ENCODE peak calls at places on chromosomes 6 and 20, in six cellular contexts. One of them, this sample, is unnamed.

GRCh38 chr6:102631921-102632320 is 1238.4 kb downstream of the GRIK2 start:
- DNase-seq in mesendoderm: no peak
- DNase-seq in IMR-90: no peak
- DNase-seq in mesenchymal stem cell: no peak
- DNase-seq in neuronal stem cell: no peak
- DNase-seq in H1: no peak
- DNase-seq in this sample: no peak

GRCh38 chr20:4897600-4897999 is 103.7 kb downstream of the SLC23A2 start:
- DNase-seq in neuronal stem cell: no peak
- DNase-seq in IMR-90: no peak
- DNase-seq in H1: no peak
- DNase-seq in mesenchymal stem cell: no peak
- DNase-seq in mesendoderm: no peak
- DNase-seq in this sample: no peak

GRCh38 chr6:107114872-107115694 is at the start of gene BEND3:
- DNase-seq in neuronal stem cell: peak; percentile 43
- DNase-seq in mesenchymal stem cell: peak; percentile 12
- DNase-seq in IMR-90: no peak
- DNase-seq in mesendoderm: peak; percentile 69
- DNase-seq in H1: no peak
- DNase-seq in this sample: no peak

GRCh38 chr6:43283905-43284304 is 14.2 kb upstream of the SLC22A7 start:
- DNase-seq in IMR-90: no peak
- DNase-seq in mesendoderm: no peak
- DNase-seq in mesenchymal stem cell: no peak
- DNase-seq in H1: no peak
- DNase-seq in neuronal stem cell: no peak
- DNase-seq in this sample: no peak

GRCh38 chr20:10433014-10433622 is 904 bp downstream of the MKKS start:
- DNase-seq in H1: no peak
- DNase-seq in IMR-90: peak; percentile 7
- DNase-seq in mesendoderm: no peak
- DNase-seq in neuronal stem cell: no peak
- DNase-seq in mesenchymal stem cell: peak; percentile 34
- DNase-seq in this sample: no peak

GRCh38 chr20:38143646-38144554 is 21.2 kb downstream of the TGM2 start:
- DNase-seq in mesenchymal stem cell: peak; percentile 96
- DNase-seq in IMR-90: peak; percentile 95
- DNase-seq in neuronal stem cell: no peak
- DNase-seq in mesendoderm: no peak
- DNase-seq in H1: no peak
- DNase-seq in this sample: no peak

GRCh38 chr20:60921021-60921622 is 330.9 kb upstream of the CDH4 start:
- DNase-seq in mesenchymal stem cell: no peak
- DNase-seq in H1: no peak
- DNase-seq in IMR-90: peak; percentile 8
- DNase-seq in mesendoderm: peak; percentile 7
- DNase-seq in neuronal stem cell: no peak
- DNase-seq in this sample: peak; percentile 51

GRCh38 chr6:30158475-30159025 is 2.5 kb downstream of the TRIM10 start:
- DNase-seq in neuronal stem cell: no peak
- DNase-seq in mesenchymal stem cell: no peak
- DNase-seq in H1: no peak
- DNase-seq in mesendoderm: no peak
- DNase-seq in IMR-90: no peak
- DNase-seq in this sample: no peak

GRCh38 chr6:105204331-105204730 is 24.5 kb upstream of the POPDC3 start:
- DNase-seq in neuronal stem cell: no peak
- DNase-seq in mesendoderm: no peak
- DNase-seq in H1: no peak
- DNase-seq in mesenchymal stem cell: peak; percentile 55
- DNase-seq in IMR-90: peak; percentile 74
- DNase-seq in this sample: no peak

GRCh38 chr6:120363429-120363828 is 970.9 kb downstream of the TBC1D32 start:
- DNase-seq in mesenchymal stem cell: no peak
- DNase-seq in H1: peak; percentile 17
- DNase-seq in IMR-90: no peak
- DNase-seq in mesendoderm: peak; percentile 45
- DNase-seq in neuronal stem cell: no peak
- DNase-seq in this sample: peak; percentile 58

GRCh38 chr6:158086706-158087518 is 81.2 kb downstream of the SERAC1 start:
- DNase-seq in mesenchymal stem cell: no peak
- DNase-seq in IMR-90: no peak
- DNase-seq in mesendoderm: no peak
- DNase-seq in neuronal stem cell: no peak
- DNase-seq in H1: no peak
- DNase-seq in this sample: no peak

GRCh38 chr6:167998206-167998605 is 735 bp downstream of the KIF25 start:
- DNase-seq in neuronal stem cell: no peak
- DNase-seq in IMR-90: no peak
- DNase-seq in mesendoderm: no peak
- DNase-seq in mesenchymal stem cell: peak; percentile 48
- DNase-seq in H1: no peak
- DNase-seq in this sample: no peak

GRCh38 chr6:135183532-135184440 is 2.7 kb downstream of the MYB start:
- DNase-seq in H1: no peak
- DNase-seq in mesendoderm: peak; percentile 89
- DNase-seq in neuronal stem cell: peak; percentile 23
- DNase-seq in IMR-90: peak; percentile 28
- DNase-seq in mesenchymal stem cell: peak; percentile 47
- DNase-seq in this sample: peak; percentile 85

GRCh38 chr20:62675156-62675871 is 33.0 kb downstream of the SLCO4A1 start:
- DNase-seq in mesendoderm: no peak
- DNase-seq in H1: no peak
- DNase-seq in mesenchymal stem cell: no peak
- DNase-seq in neuronal stem cell: no peak
- DNase-seq in IMR-90: no peak
- DNase-seq in this sample: no peak

GRCh38 chr6:37456126-37456525 is 23.1 kb downstream of the CMTR1 start:
- DNase-seq in IMR-90: peak; percentile 88
- DNase-seq in mesendoderm: no peak
- DNase-seq in H1: no peak
- DNase-seq in neuronal stem cell: no peak
- DNase-seq in mesenchymal stem cell: peak; percentile 7
- DNase-seq in this sample: no peak

GRCh38 chr20:50762045-50762422 is 30.7 kb downstream of the PARD6B start:
- DNase-seq in H1: no peak
- DNase-seq in mesenchymal stem cell: no peak
- DNase-seq in IMR-90: peak; percentile 36
- DNase-seq in mesendoderm: no peak
- DNase-seq in neuronal stem cell: no peak
- DNase-seq in this sample: no peak

GRCh38 chr20:50759678-50760077 is 28.3 kb downstream of the PARD6B start:
- DNase-seq in H1: no peak
- DNase-seq in IMR-90: no peak
- DNase-seq in mesendoderm: no peak
- DNase-seq in mesenchymal stem cell: no peak
- DNase-seq in neuronal stem cell: no peak
- DNase-seq in this sample: no peak

GRCh38 chr20:50765674-50766073 is 29.2 kb upstream of the BCAS4 start:
- DNase-seq in H1: no peak
- DNase-seq in mesenchymal stem cell: no peak
- DNase-seq in neuronal stem cell: no peak
- DNase-seq in IMR-90: no peak
- DNase-seq in mesendoderm: no peak
- DNase-seq in this sample: no peak

GRCh38 chr20:50758992-50759391 is 27.6 kb downstream of the PARD6B start:
- DNase-seq in neuronal stem cell: no peak
- DNase-seq in mesenchymal stem cell: no peak
- DNase-seq in H1: no peak
- DNase-seq in mesendoderm: no peak
- DNase-seq in IMR-90: no peak
- DNase-seq in this sample: no peak

DNA sequence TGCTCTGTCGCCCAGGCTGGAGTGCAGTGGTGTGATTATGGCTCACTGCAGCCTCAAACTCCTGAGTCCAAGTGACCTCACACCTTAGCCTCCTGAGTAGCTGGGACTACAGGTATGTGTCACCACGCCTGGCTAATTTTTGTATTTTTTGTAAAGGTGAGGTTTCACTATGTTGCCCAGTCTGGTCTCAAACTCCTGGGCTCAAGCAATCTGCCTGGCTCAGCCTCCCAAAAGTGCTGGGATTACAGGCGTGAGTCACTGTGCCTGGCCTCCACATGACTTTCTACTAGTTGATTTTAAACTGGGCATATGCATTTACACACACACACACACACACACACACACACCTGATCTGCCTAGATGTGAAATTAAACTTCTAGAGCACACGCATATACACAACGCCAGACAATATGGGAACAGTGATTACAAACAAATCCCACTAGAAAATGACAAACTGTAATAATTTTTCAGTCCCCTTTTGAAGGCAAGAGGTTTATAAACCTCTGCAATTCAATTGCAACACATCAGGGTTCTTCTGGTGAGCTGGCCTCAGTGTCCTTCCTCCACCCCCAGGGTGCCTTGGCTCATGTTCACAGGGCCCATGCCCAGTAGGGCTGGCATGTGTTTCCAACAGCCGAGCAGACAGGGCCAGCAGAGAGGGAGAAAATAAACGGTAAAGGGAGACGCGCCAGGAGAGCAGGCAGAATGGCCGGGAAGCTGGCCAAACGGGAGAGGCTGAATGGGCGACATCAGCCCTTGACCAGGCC is 31.2 kb downstream of the PARD6B start:
- DNase-seq in neuronal stem cell: no peak
- DNase-seq in IMR-90: peak; percentile 76
- DNase-seq in mesendoderm: no peak
- DNase-seq in mesenchymal stem cell: no peak
- DNase-seq in H1: no peak
- DNase-seq in this sample: no peak
- H2BK120ac ChIP-seq in neuronal stem cell: no peak overlapping the region
- H2BK120ac ChIP-seq in IMR-90: peak overlapping the region; percentile 48
- H2BK120ac ChIP-seq in mesendoderm: no peak overlapping the region
- H2BK120ac ChIP-seq in mesenchymal stem cell: no peak overlapping the region
- H2BK120ac ChIP-seq in H1: no peak overlapping the region
- H2BK120ac ChIP-seq in this sample: peak overlapping the region; percentile 67

DNA sequence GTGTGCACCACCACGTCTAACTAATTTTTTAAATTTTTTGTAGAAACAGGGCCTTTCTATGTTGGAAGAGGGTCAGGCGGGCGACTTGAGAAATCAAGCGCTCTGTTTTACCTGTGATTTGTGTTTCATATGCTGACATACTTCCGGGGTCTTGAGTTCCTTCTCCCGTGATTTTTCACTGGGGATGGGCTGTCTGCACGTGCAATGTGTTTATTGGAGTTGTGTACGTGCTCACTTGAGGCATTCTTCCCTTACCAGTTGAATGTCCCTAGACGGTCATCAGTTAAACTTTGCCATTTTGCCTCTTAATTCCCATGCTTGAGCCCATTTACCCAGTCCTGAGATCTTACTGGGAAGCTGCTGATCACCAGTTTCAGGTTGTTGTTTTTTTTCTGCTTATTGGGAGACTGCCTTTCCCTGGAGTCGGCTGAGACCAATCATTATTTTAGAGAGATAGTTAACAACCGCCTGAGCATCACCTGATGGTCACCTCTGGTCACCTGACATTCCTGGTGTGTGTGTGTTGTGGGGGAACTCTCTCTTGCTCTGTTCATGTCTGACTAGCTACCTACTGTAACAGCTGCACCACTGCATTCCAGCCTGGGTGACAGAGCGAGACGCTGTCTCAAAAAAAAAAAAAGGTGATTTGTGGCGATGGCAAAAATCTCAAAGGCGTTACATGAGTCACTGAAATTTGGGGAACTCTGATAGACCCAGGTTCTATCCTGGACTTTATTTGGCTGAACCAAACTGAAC is 34.8 kb upstream of the NCOA3 start:
- DNase-seq in IMR-90: no peak
- DNase-seq in H1: no peak
- DNase-seq in neuronal stem cell: no peak
- DNase-seq in mesendoderm: no peak
- DNase-seq in mesenchymal stem cell: no peak
- DNase-seq in this sample: no peak
- H2AK5ac ChIP-seq in IMR-90: no peak overlapping the region
- H2AK5ac ChIP-seq in H1: no peak overlapping the region
- H2AK5ac ChIP-seq in neuronal stem cell: no peak overlapping the region
- H2AK5ac ChIP-seq in mesendoderm: no peak overlapping the region
- H2AK5ac ChIP-seq in mesenchymal stem cell: no peak overlapping the region
- H2AK5ac ChIP-seq in this sample: no peak overlapping the region

GRCh38 chr6:47130086-47130485 is 88.0 kb upstream of the ADGRF1 start:
- DNase-seq in mesenchymal stem cell: peak; percentile 76
- DNase-seq in H1: no peak
- DNase-seq in mesendoderm: no peak
- DNase-seq in IMR-90: no peak
- DNase-seq in neuronal stem cell: no peak
- DNase-seq in this sample: no peak

GRCh38 chr6:47129129-47129528 is 87.0 kb upstream of the ADGRF1 start:
- DNase-seq in mesendoderm: no peak
- DNase-seq in IMR-90: no peak
- DNase-seq in mesenchymal stem cell: peak; percentile 28
- DNase-seq in H1: no peak
- DNase-seq in neuronal stem cell: no peak
- DNase-seq in this sample: no peak

GRCh38 chr6:47131773-47132172 is 89.6 kb upstream of the ADGRF1 start:
- DNase-seq in mesenchymal stem cell: no peak
- DNase-seq in mesendoderm: no peak
- DNase-seq in IMR-90: no peak
- DNase-seq in neuronal stem cell: no peak
- DNase-seq in H1: no peak
- DNase-seq in this sample: no peak

GRCh38 chr6:47132724-47133123 is 90.6 kb upstream of the ADGRF1 start:
- DNase-seq in neuronal stem cell: no peak
- DNase-seq in IMR-90: no peak
- DNase-seq in mesendoderm: peak; percentile 86
- DNase-seq in H1: no peak
- DNase-seq in mesenchymal stem cell: no peak
- DNase-seq in this sample: no peak

DNA sequence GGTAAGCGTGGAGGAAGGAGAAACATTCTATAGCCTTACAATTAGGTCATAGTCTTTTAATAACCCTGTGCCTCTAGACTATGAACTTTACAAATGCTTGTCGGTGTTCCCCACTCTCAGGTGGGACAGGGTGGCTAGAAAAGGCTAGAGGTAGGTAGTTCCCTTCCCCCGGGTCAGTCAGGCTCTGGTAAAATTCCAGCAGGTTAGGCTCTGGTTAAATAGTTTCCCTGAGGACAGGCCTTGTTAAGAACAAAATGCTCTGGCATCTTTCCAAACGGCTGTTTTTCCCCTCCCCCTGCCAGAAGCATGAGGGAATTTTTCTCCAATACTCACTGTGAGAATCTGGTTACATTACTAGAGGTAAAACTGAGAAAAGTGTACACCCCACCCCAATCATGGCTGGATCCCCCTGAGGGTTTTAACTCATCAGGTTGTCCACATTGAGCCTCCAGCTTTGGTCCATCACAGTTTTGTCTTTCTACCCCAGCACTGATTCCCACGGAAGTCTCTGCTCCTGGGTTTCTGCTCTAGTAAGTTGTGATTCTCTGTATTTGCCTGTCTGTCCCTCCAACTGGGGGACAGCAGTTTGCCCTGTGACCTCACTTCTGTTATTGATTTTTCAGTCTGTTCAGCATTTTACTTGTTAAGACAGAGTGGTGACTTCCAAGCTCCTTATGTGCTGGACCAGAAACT is 84.7 kb upstream of the ADGRF1 start:
- DNase-seq in mesendoderm: peak; percentile 74
- DNase-seq in H1: no peak
- DNase-seq in IMR-90: no peak
- DNase-seq in neuronal stem cell: no peak
- DNase-seq in mesenchymal stem cell: peak; percentile 40
- DNase-seq in this sample: no peak
- H2BK120ac ChIP-seq in mesendoderm: peak overlapping the region; percentile 89
- H2BK120ac ChIP-seq in H1: no peak overlapping the region
- H2BK120ac ChIP-seq in IMR-90: peak overlapping the region; percentile 16
- H2BK120ac ChIP-seq in neuronal stem cell: no peak overlapping the region
- H2BK120ac ChIP-seq in mesenchymal stem cell: no peak overlapping the region
- H2BK120ac ChIP-seq in this sample: no peak overlapping the region

GRCh38 chr6:143842902-143843688 is at the start of gene LTV1:
- DNase-seq in mesenchymal stem cell: peak; percentile 97
- DNase-seq in IMR-90: peak; percentile 96
- DNase-seq in H1: peak; percentile 88
- DNase-seq in mesendoderm: peak; percentile 98
- DNase-seq in neuronal stem cell: peak; percentile 94
- DNase-seq in this sample: peak; percentile 97
- H2AK5ac ChIP-seq in mesenchymal stem cell: peak within 1 kb of the TSS; percentile 52
- H2AK5ac ChIP-seq in IMR-90: peak within 1 kb of the TSS; percentile 93
- H2AK5ac ChIP-seq in H1: peak within 1 kb of the TSS; percentile 79
- H2AK5ac ChIP-seq in mesendoderm: no peak within 1 kb of the TSS
- H2AK5ac ChIP-seq in neuronal stem cell: peak within 1 kb of the TSS; percentile 15
- H2AK5ac ChIP-seq in this sample: no peak within 1 kb of the TSS

This sample was measured in H9.